ENCODE peak calls at places on chromosomes 12 and 14, in nine cellular contexts. L is body of pancreas; Z is ACHN; H is GM03348; S is left lobe of liver; U is substantia nigra; V is A172; B is activated T-cell treated with anti-CD3 and anti-CD28 coated beads for 48 hours; R is stimulated activated naive CD8-positive, alpha-beta T cell treated with anti-CD3 and anti-CD28 coated beads, Interleukin-15, Interleukin-2, amounts not matched to agents 100 U/mL and 50 U/mL, for 24 hours. A is an unnamed sample.

GRCh38 chr12:121089031-121089812 is 43.5 kb upstream of the P2RX7 start:
- DNase-seq in L (peak; percentile 44), Z (peak; percentile 22), H (no peak), S (peak; percentile 53), U (no peak), V (no peak), B (no peak), R (no peak), A (no peak)

GRCh38 chr12:6280672-6281071 is 29.8 kb upstream of the PLEKHG6 start:
- DNase-seq in L (no peak), Z (no peak), H (no peak), S (no peak), U (no peak), V (no peak), B (no peak), R (no peak), A (no peak)

GRCh38 chr12:42798811-42799438 is 209.4 kb upstream of the PRICKLE1 start:
- DNase-seq in L (no peak), Z (peak; percentile 66), H (peak; percentile 15), S (no peak), U (no peak), V (peak; percentile 27), B (no peak), R (no peak), A (no peak)

GRCh38 chr12:125175576-125175975 is 110.3 kb downstream of the AACS start:
- DNase-seq in L (no peak), Z (no peak), H (no peak), S (no peak), U (no peak), V (no peak), B (no peak), R (no peak), A (no peak)

GRCh38 chr14:91573894-91574837 is 64.1 kb upstream of the PPP4R3A start:
- DNase-seq in L (peak; percentile 50), Z (peak; percentile 82), H (peak; percentile 73), S (peak; percentile 75), U (no peak), V (peak; percentile 54), B (peak; percentile 86), R (peak; percentile 92), A (no peak)

GRCh38 chr14:72701610-72702009 is 192.3 kb downstream of the DPF3 start:
- DNase-seq in L (no peak), Z (no peak), H (peak; percentile 30), S (no peak), U (no peak), V (no peak), B (no peak), R (no peak), A (no peak)

GRCh38 chr12:2555487-2556082 is 239.2 kb upstream of the FKBP4 start:
- DNase-seq in L (no peak), Z (no peak), H (no peak), S (no peak), U (no peak), V (no peak), B (no peak), R (no peak), A (no peak)

GRCh38 chr14:64753999-64754398 is 49.8 kb downstream of the PLEKHG3 start:
- DNase-seq in L (no peak), Z (no peak), H (no peak), S (no peak), U (no peak), V (no peak), B (no peak), R (no peak), A (no peak)

GRCh38 chr12:87382959-87383591 is 646.1 kb downstream of the C12orf50 start:
- DNase-seq in L (no peak), Z (no peak), H (no peak), S (no peak), U (no peak), V (no peak), B (no peak), R (no peak), A (no peak)

GRCh38 chr12:77841467-77842054 is 10.9 kb downstream of the NAV3 start:
- DNase-seq in L (no peak), Z (no peak), H (no peak), S (no peak), U (no peak), V (peak; percentile 24), B (no peak), R (no peak), A (no peak)

GRCh38 chr12:94789510-94790225 is 139.3 kb upstream of the TMCC3 start:
- DNase-seq in L (no peak), Z (no peak), H (no peak), S (no peak), U (no peak), V (no peak), B (no peak), R (no peak), A (no peak)

GRCh38 chr12:116053479-116054195 is 223.9 kb downstream of the MED13L start:
- DNase-seq in L (peak; percentile 28), Z (peak; percentile 16), H (peak; percentile 57), S (peak; percentile 86), U (no peak), V (no peak), B (no peak), R (no peak), A (peak; percentile 21)

GRCh38 chr12:127660961-127661360 is 606.0 kb upstream of the TMEM132C start:
- DNase-seq in L (no peak), Z (no peak), H (no peak), S (no peak), U (no peak), V (no peak), B (no peak), R (no peak), A (no peak)

GRCh38 chr14:92254786-92255185 is 68.2 kb upstream of the SLC24A4 start:
- DNase-seq in L (peak; percentile 17), Z (peak; percentile 32), H (peak; percentile 67), S (peak; percentile 48), U (no peak), V (no peak), B (no peak), R (no peak), A (peak; percentile 34)

GRCh38 chr14:96584199-96584906 is 82.2 kb downstream of the PAPOLA start:
- DNase-seq in L (peak; percentile 65), Z (peak; percentile 64), H (peak; percentile 49), S (peak; percentile 56), U (no peak), V (peak; percentile 29), B (peak; percentile 27), R (peak; percentile 41), A (no peak)

GRCh38 chr14:90111895-90112534 is 50.2 kb downstream of the KCNK13 start:
- DNase-seq in L (no peak), Z (peak; percentile 48), H (peak; percentile 60), S (no peak), U (no peak), V (peak; percentile 70), B (no peak), R (no peak), A (no peak)

GRCh38 chr14:93732524-93732923 is 55.8 kb downstream of the PRIMA1 start:
- DNase-seq in L (no peak), Z (no peak), H (no peak), S (no peak), U (no peak), V (no peak), B (no peak), R (no peak), A (no peak)

GRCh38 chr12:6965714-6966113 is 4.8 kb downstream of the PHB2 start:
- DNase-seq in L (no peak), Z (no peak), H (no peak), S (no peak), U (no peak), V (no peak), B (no peak), R (no peak), A (no peak)

GRCh38 chr12:13082866-13083265 is 20.6 kb downstream of the GSG1 start:
- DNase-seq in L (no peak), Z (no peak), H (no peak), S (no peak), U (no peak), V (no peak), B (no peak), R (no peak), A (no peak)

GRCh38 chr14:44963775-44964380 is 1.9 kb downstream of the TOGARAM1 start:
- DNase-seq in L (no peak), Z (peak; percentile 17), H (peak; percentile 13), S (peak; percentile 58), U (no peak), V (no peak), B (no peak), R (no peak), A (peak; percentile 40)

GRCh38 chr14:104341532-104342434 is 203.4 kb downstream of the KIF26A start:
- DNase-seq in L (peak; percentile 81), Z (peak; percentile 60), H (peak; percentile 39), S (peak; percentile 51), U (no peak), V (peak; percentile 4), B (peak; percentile 54), R (peak; percentile 23), A (no peak)

GRCh38 chr14:53306267-53306721 is 153.2 kb upstream of the DDHD1 start:
- DNase-seq in L (peak; percentile 63), Z (peak; percentile 39), H (peak; percentile 74), S (no peak), U (peak; percentile 6), V (peak; percentile 42), B (peak; percentile 18), R (peak; percentile 55), A (peak; percentile 96)